ENCODE peak calls at places on chromosomes 16 and 17, in seven cellular contexts. Z is cardiac fibroblast, X is A549, R is uterus, E is tibial artery, D is astrocyte of the cerebellum, T is GM12878. J is an unnamed sample.

GRCh38 chr16:29719063-29719462 is 26.7 kb downstream of the C16orf54 start:
- DNase-seq in X (no peak), D (no peak), R (no peak), E (no peak), Z (no peak), T (no peak), J (peak; percentile 8)

GRCh38 chr17:44960654-44961053 is 7.4 kb downstream of the C1QL1 start:
- DNase-seq in D (no peak), Z (no peak), R (no peak), X (no peak), E (no peak), T (no peak), J (peak; percentile 77)

GRCh38 chr16:68792465-68793324 is 50.6 kb upstream of the TANGO6 start:
- DNase-seq in Z (peak; percentile 89), E (no peak), D (peak; percentile 37), R (no peak), X (peak; percentile 21), T (no peak), J (no peak)

GRCh38 chr17:77675816-77676799 is 282.4 kb upstream of the TNRC6C start:
- DNase-seq in D (no peak), T (no peak), R (no peak), X (no peak), E (no peak), Z (peak; percentile 21), J (no peak)

GRCh38 chr17:38554430-38555350 is 51.1 kb downstream of the SRCIN1 start:
- DNase-seq in R (no peak), T (no peak), E (no peak), Z (peak; percentile 57), D (peak; percentile 28), X (no peak), J (no peak)

GRCh38 chr17:16878084-16878483 is 93.8 kb downstream of the TNFRSF13B start:
- DNase-seq in E (no peak), X (no peak), D (no peak), Z (no peak), T (no peak), R (no peak), J (no peak)

GRCh38 chr17:28055546-28056275 is 13.2 kb downstream of the NLK start:
- DNase-seq in Z (no peak), X (no peak), R (no peak), T (no peak), E (no peak), D (no peak), J (no peak)

GRCh38 chr16:70777973-70778406 is 23.0 kb downstream of the VAC14 start:
- DNase-seq in R (no peak), D (no peak), E (no peak), T (no peak), X (peak; percentile 35), Z (no peak), J (peak; percentile 12)

GRCh38 chr16:7440886-7441400 is 108.3 kb downstream of the RBFOX1 start:
- DNase-seq in Z (no peak), T (no peak), X (no peak), E (no peak), D (no peak), R (no peak), J (no peak)

GRCh38 chr16:80299416-80299815 is 241.4 kb upstream of the DYNLRB2 start:
- DNase-seq in D (no peak), E (no peak), Z (no peak), X (no peak), T (no peak), R (no peak), J (no peak)

GRCh38 chr16:80298676-80299075 is 242.1 kb upstream of the DYNLRB2 start:
- DNase-seq in T (no peak), D (no peak), X (no peak), Z (no peak), E (no peak), R (no peak), J (no peak)

GRCh38 chr16:80300456-80300855 is 240.3 kb upstream of the DYNLRB2 start:
- DNase-seq in E (no peak), X (no peak), Z (no peak), D (no peak), T (no peak), R (no peak), J (no peak)

GRCh38 chr16:80303691-80304090 is 237.1 kb upstream of the DYNLRB2 start:
- DNase-seq in E (no peak), Z (no peak), X (no peak), D (peak; percentile 13), T (no peak), R (no peak), J (no peak)

GRCh38 chr16:80300876-80301275 is 239.9 kb upstream of the DYNLRB2 start:
- DNase-seq in Z (peak; percentile 20), T (no peak), D (peak; percentile 47), E (no peak), X (no peak), R (no peak), J (no peak)
- H3K4me3 ChIP-seq in Z (no peak overlapping the region), T (no peak overlapping the region), D (no peak overlapping the region), E (no peak overlapping the region), X (no peak overlapping the region), R (no peak overlapping the region), J (no peak overlapping the region)

DNA sequence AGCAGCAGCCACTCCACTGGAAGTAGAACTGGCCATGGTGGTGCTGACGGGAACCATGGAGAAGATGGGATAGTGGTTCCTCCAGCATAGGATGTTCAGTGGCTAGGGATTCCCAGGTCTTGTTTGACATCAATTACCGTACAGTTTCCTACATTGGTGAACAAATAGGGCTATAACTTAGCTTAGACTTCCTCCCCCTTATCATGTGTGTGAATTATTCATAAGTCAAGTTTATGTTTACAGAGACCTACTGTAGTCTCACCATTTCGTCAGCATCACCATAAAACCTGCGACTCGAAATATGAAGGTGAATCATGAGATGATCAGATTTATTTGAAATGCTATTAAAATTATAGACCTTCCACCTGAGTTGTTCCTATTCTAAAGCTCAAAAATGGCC is 1.2 kb downstream of the KRTAP2-3 start:
- DNase-seq in D (no peak), E (no peak), X (no peak), R (no peak), Z (no peak), T (no peak), J (no peak)
- H3K4me3 ChIP-seq in D (no peak overlapping the region), E (no peak overlapping the region), X (no peak overlapping the region), R (no peak overlapping the region), Z (no peak overlapping the region), T (no peak overlapping the region), J (no peak overlapping the region)

GRCh38 chr16:10937068-10937859 is 5.0 kb downstream of the DEXI start:
- DNase-seq in E (no peak), T (no peak), R (no peak), X (no peak), Z (no peak), D (no peak), J (peak; percentile 64)
- H3K4me3 ChIP-seq in E (peak overlapping the region; percentile 28), T (peak overlapping the region; percentile 82), R (no peak overlapping the region), X (no peak overlapping the region), Z (no peak overlapping the region), D (no peak overlapping the region), J (peak overlapping the region; percentile 32)

GRCh38 chr17:73678999-73679398 is 34.8 kb upstream of the SDK2 start:
- DNase-seq in E (no peak), Z (no peak), D (no peak), T (no peak), X (no peak), R (no peak), J (no peak)
- H3K4me3 ChIP-seq in E (no peak overlapping the region), Z (no peak overlapping the region), D (no peak overlapping the region), T (no peak overlapping the region), X (no peak overlapping the region), R (no peak overlapping the region), J (no peak overlapping the region)